ENCODE peak calls at places on chromosomes 11 and 22, in eight cellular contexts. One of them, this sample, is unnamed.
A peak's percentile ranks its signal among the peaks of the same experiment; 100 is the strongest.

GRCh38 chr11:65307298-65308229 is 7.1 kb upstream of the CDC42EP2 start:
- DNase-seq in Calu3: no peak
- DNase-seq in EH: peak; percentile 43
- DNase-seq in NCI-H2081: no peak
- DNase-seq in activated naive CD4-positive, alpha-beta T cell treated with anti-CD3 and anti-CD28 coated beads for 36 hours: no peak
- DNase-seq in stimulated activated naive CD4-positive, alpha-beta T cell: no peak
- DNase-seq in fibroblast of villous mesenchyme: no peak
- DNase-seq in choroid plexus epithelial cell: no peak
- DNase-seq in this sample: no peak

GRCh38 chr22:26722159-26722558 is 64.8 kb downstream of the MIAT start:
- DNase-seq in Calu3: no peak
- DNase-seq in EH: peak; percentile 90
- DNase-seq in NCI-H2081: no peak
- DNase-seq in activated naive CD4-positive, alpha-beta T cell treated with anti-CD3 and anti-CD28 coated beads for 36 hours: no peak
- DNase-seq in stimulated activated naive CD4-positive, alpha-beta T cell: no peak
- DNase-seq in fibroblast of villous mesenchyme: no peak
- DNase-seq in choroid plexus epithelial cell: no peak
- DNase-seq in this sample: no peak

GRCh38 chr22:38069372-38070249 is 12.4 kb downstream of the PICK1 start:
- DNase-seq in Calu3: no peak
- DNase-seq in EH: peak; percentile 86
- DNase-seq in NCI-H2081: peak; percentile 78
- DNase-seq in activated naive CD4-positive, alpha-beta T cell treated with anti-CD3 and anti-CD28 coated beads for 36 hours: no peak
- DNase-seq in stimulated activated naive CD4-positive, alpha-beta T cell: no peak
- DNase-seq in fibroblast of villous mesenchyme: peak; percentile 49
- DNase-seq in choroid plexus epithelial cell: peak; percentile 69
- DNase-seq in this sample: peak; percentile 26

GRCh38 chr11:129864811-129865210 is 30.6 kb downstream of the NFRKB start:
- DNase-seq in Calu3: no peak
- DNase-seq in EH: no peak
- DNase-seq in NCI-H2081: no peak
- DNase-seq in activated naive CD4-positive, alpha-beta T cell treated with anti-CD3 and anti-CD28 coated beads for 36 hours: no peak
- DNase-seq in stimulated activated naive CD4-positive, alpha-beta T cell: no peak
- DNase-seq in fibroblast of villous mesenchyme: no peak
- DNase-seq in choroid plexus epithelial cell: no peak
- DNase-seq in this sample: no peak

GRCh38 chr22:24950272-24950902 is 2.1 kb upstream of the KIAA1671 start:
- DNase-seq in Calu3: peak; percentile 24
- DNase-seq in EH: peak; percentile 11
- DNase-seq in NCI-H2081: no peak
- DNase-seq in activated naive CD4-positive, alpha-beta T cell treated with anti-CD3 and anti-CD28 coated beads for 36 hours: no peak
- DNase-seq in stimulated activated naive CD4-positive, alpha-beta T cell: no peak
- DNase-seq in fibroblast of villous mesenchyme: peak; percentile 21
- DNase-seq in choroid plexus epithelial cell: peak; percentile 43
- DNase-seq in this sample: peak; percentile 29

GRCh38 chr22:22897036-22897435 is 9.4 kb downstream of the IGLL5 start:
- DNase-seq in Calu3: no peak
- DNase-seq in EH: no peak
- DNase-seq in NCI-H2081: no peak
- DNase-seq in activated naive CD4-positive, alpha-beta T cell treated with anti-CD3 and anti-CD28 coated beads for 36 hours: no peak
- DNase-seq in stimulated activated naive CD4-positive, alpha-beta T cell: no peak
- DNase-seq in fibroblast of villous mesenchyme: no peak
- DNase-seq in choroid plexus epithelial cell: no peak
- DNase-seq in this sample: no peak

GRCh38 chr22:28024422-28024888 is 105.4 kb upstream of the PITPNB start:
- DNase-seq in Calu3: no peak
- DNase-seq in EH: no peak
- DNase-seq in NCI-H2081: no peak
- DNase-seq in activated naive CD4-positive, alpha-beta T cell treated with anti-CD3 and anti-CD28 coated beads for 36 hours: no peak
- DNase-seq in stimulated activated naive CD4-positive, alpha-beta T cell: no peak
- DNase-seq in fibroblast of villous mesenchyme: no peak
- DNase-seq in choroid plexus epithelial cell: no peak
- DNase-seq in this sample: no peak

GRCh38 chr11:86592659-86593451 is 79.6 kb downstream of the ME3 start:
- DNase-seq in Calu3: peak; percentile 85
- DNase-seq in EH: peak; percentile 84
- DNase-seq in NCI-H2081: peak; percentile 53
- DNase-seq in activated naive CD4-positive, alpha-beta T cell treated with anti-CD3 and anti-CD28 coated beads for 36 hours: peak; percentile 98
- DNase-seq in stimulated activated naive CD4-positive, alpha-beta T cell: no peak
- DNase-seq in fibroblast of villous mesenchyme: peak; percentile 69
- DNase-seq in choroid plexus epithelial cell: peak; percentile 87
- DNase-seq in this sample: peak; percentile 90

GRCh38 chr11:73753938-73754337 is 6.9 kb downstream of the RAB6A start:
- DNase-seq in Calu3: no peak
- DNase-seq in EH: no peak
- DNase-seq in NCI-H2081: no peak
- DNase-seq in activated naive CD4-positive, alpha-beta T cell treated with anti-CD3 and anti-CD28 coated beads for 36 hours: no peak
- DNase-seq in stimulated activated naive CD4-positive, alpha-beta T cell: no peak
- DNase-seq in fibroblast of villous mesenchyme: peak; percentile 45
- DNase-seq in choroid plexus epithelial cell: no peak
- DNase-seq in this sample: no peak

GRCh38 chr11:134862796-134863195 is 450.8 kb upstream of the B3GAT1 start:
- DNase-seq in Calu3: no peak
- DNase-seq in EH: no peak
- DNase-seq in NCI-H2081: no peak
- DNase-seq in activated naive CD4-positive, alpha-beta T cell treated with anti-CD3 and anti-CD28 coated beads for 36 hours: no peak
- DNase-seq in stimulated activated naive CD4-positive, alpha-beta T cell: no peak
- DNase-seq in fibroblast of villous mesenchyme: no peak
- DNase-seq in choroid plexus epithelial cell: no peak
- DNase-seq in this sample: no peak

GRCh38 chr11:46149826-46150225 is 28.6 kb upstream of the PHF21A start:
- DNase-seq in Calu3: no peak
- DNase-seq in EH: no peak
- DNase-seq in NCI-H2081: no peak
- DNase-seq in activated naive CD4-positive, alpha-beta T cell treated with anti-CD3 and anti-CD28 coated beads for 36 hours: peak; percentile 16
- DNase-seq in stimulated activated naive CD4-positive, alpha-beta T cell: no peak
- DNase-seq in fibroblast of villous mesenchyme: no peak
- DNase-seq in choroid plexus epithelial cell: no peak
- DNase-seq in this sample: no peak

GRCh38 chr11:108115495-108116140 is 5.7 kb upstream of the ACAT1 start:
- DNase-seq in Calu3: peak; percentile 65
- DNase-seq in EH: peak; percentile 85
- DNase-seq in NCI-H2081: no peak
- DNase-seq in activated naive CD4-positive, alpha-beta T cell treated with anti-CD3 and anti-CD28 coated beads for 36 hours: no peak
- DNase-seq in stimulated activated naive CD4-positive, alpha-beta T cell: no peak
- DNase-seq in fibroblast of villous mesenchyme: peak; percentile 81
- DNase-seq in choroid plexus epithelial cell: peak; percentile 89
- DNase-seq in this sample: peak; percentile 96

This sample was measured in astrocyte of the hippocampus.